ENCODE peak calls at places on chromosome 16, in eight cellular contexts. P, Y, F, Z, R, B, H and O are unnamed samples.
A peak's percentile ranks its signal among the peaks of the same experiment; 100 is the strongest.

GRCh38 chr16:57785924-57786323 is 16.4 kb downstream of the KIFC3 start:
- DNase-seq in P (no peak), Y (no peak), F (no peak), Z (no peak), R (no peak), B (no peak), H (no peak), O (no peak)

GRCh38 chr16:84538441-84538840 is 34.0 kb upstream of the MEAK7 start:
- DNase-seq in P (no peak), Y (no peak), F (no peak), Z (no peak), R (no peak), B (no peak), H (no peak), O (no peak)

GRCh38 chr16:13554020-13554419 is 365.9 kb upstream of the ERCC4 start:
- DNase-seq in P (no peak), Y (no peak), F (no peak), Z (no peak), R (no peak), B (no peak), H (no peak), O (no peak)

GRCh38 chr16:8975039-8975438 is 11.3 kb upstream of the USP7 start:
- DNase-seq in P (no peak), Y (no peak), F (no peak), Z (no peak), R (no peak), B (no peak), H (no peak), O (no peak)

GRCh38 chr16:29961479-29962343 is at the start of gene TMEM219:
- DNase-seq in P (peak; percentile 73), Y (peak; percentile 87), F (peak; percentile 92), Z (peak; percentile 88), R (peak; percentile 99), B (peak; percentile 84), H (peak; percentile 95), O (peak; percentile 89)

GRCh38 chr16:85310868-85311585 is 198.8 kb upstream of the CIBAR2 start:
- DNase-seq in P (no peak), Y (no peak), F (no peak), Z (no peak), R (no peak), B (no peak), H (peak; percentile 75), O (peak; percentile 15)

GRCh38 chr16:35908942-35909341 is 2449.5 kb downstream of the TP53TG3F start:
- DNase-seq in P (no peak), Y (no peak), F (no peak), Z (no peak), R (no peak), B (no peak), H (peak; percentile 41), O (peak; percentile 19)

GRCh38 chr16:69581297-69581696 is 15.5 kb downstream of the NFAT5 start:
- DNase-seq in P (no peak), Y (no peak), F (no peak), Z (no peak), R (no peak), B (no peak), H (no peak), O (no peak)

GRCh38 chr16:84600343-84601229 is 17.3 kb downstream of the COTL1 start:
- DNase-seq in P (no peak), Y (no peak), F (no peak), Z (no peak), R (no peak), B (no peak), H (no peak), O (no peak)

GRCh38 chr16:11047939-11048500 is 103.7 kb downstream of the CLEC16A start:
- DNase-seq in P (no peak), Y (no peak), F (no peak), Z (no peak), R (no peak), B (no peak), H (peak; percentile 44), O (no peak)

GRCh38 chr16:16096858-16097213 is 126.5 kb downstream of the ABCC6 start:
- DNase-seq in P (no peak), Y (no peak), F (peak; percentile 63), Z (no peak), R (no peak), B (no peak), H (no peak), O (no peak)

GRCh38 chr16:11400076-11400475 is 54.8 kb downstream of the RMI2 start:
- DNase-seq in P (no peak), Y (no peak), F (no peak), Z (no peak), R (no peak), B (no peak), H (no peak), O (no peak)

GRCh38 chr16:73023752-73024570 is 24.0 kb downstream of the ZFHX3 start:
- DNase-seq in P (no peak), Y (no peak), F (no peak), Z (no peak), R (no peak), B (no peak), H (peak; percentile 30), O (no peak)

GRCh38 chr16:57297856-57298255 is 13.4 kb upstream of the PLLP start:
- DNase-seq in P (no peak), Y (no peak), F (no peak), Z (no peak), R (no peak), B (no peak), H (no peak), O (no peak)

GRCh38 chr16:66918355-66918754 is 330 bp downstream of the CDH16 start:
- DNase-seq in P (no peak), Y (no peak), F (no peak), Z (no peak), R (no peak), B (no peak), H (no peak), O (no peak)

GRCh38 chr16:79595916-79596450 is 4.6 kb downstream of the MAF start:
- DNase-seq in P (no peak), Y (no peak), F (peak; percentile 75), Z (no peak), R (no peak), B (no peak), H (no peak), O (no peak)

GRCh38 chr16:10971560-10971961 is 27.2 kb downstream of the CLEC16A start:
- DNase-seq in P (no peak), Y (no peak), F (peak; percentile 63), Z (peak; percentile 75), R (peak; percentile 53), B (peak; percentile 95), H (peak; percentile 72), O (peak; percentile 65)

GRCh38 chr16:75116081-75116910 is at the start of gene LDHD:
- DNase-seq in P (no peak), Y (no peak), F (no peak), Z (peak; percentile 80), R (peak; percentile 82), B (peak; percentile 62), H (peak; percentile 82), O (peak; percentile 26)

GRCh38 chr16:59259964-59260348 is 525.8 kb upstream of the GOT2 start:
- DNase-seq in P (no peak), Y (no peak), F (no peak), Z (no peak), R (no peak), B (peak; percentile 1), H (no peak), O (no peak)

GRCh38 chr16:53892155-53892554 is 188.2 kb downstream of the FTO start:
- DNase-seq in P (no peak), Y (no peak), F (peak; percentile 64), Z (peak; percentile 55), R (peak; percentile 46), B (peak; percentile 73), H (peak; percentile 81), O (peak; percentile 70)

GRCh38 chr16:49158029-49158642 is 123.5 kb downstream of the CBLN1 start:
- DNase-seq in P (no peak), Y (no peak), F (no peak), Z (no peak), R (peak; percentile 20), B (no peak), H (peak; percentile 87), O (peak; percentile 29)

GRCh38 chr16:72722552-72722951 is 325.4 kb downstream of the ZFHX3 start:
- DNase-seq in P (no peak), Y (no peak), F (no peak), Z (no peak), R (no peak), B (no peak), H (peak; percentile 90), O (no peak)

GRCh38 chr16:35516971-35517370 is 2057.6 kb downstream of the TP53TG3F start:
- DNase-seq in P (no peak), Y (no peak), F (no peak), Z (no peak), R (no peak), B (no peak), H (no peak), O (no peak)